ENCODE peak calls at places on chromosome 17, in six cellular contexts. Q, M, W, K, B and L are unnamed samples.

GRCh38 chr17:15893333-15894024 is 51.5 kb upstream of the ADORA2B start:
- DNase-seq in K (no peak), B (no peak), M (peak; percentile 54), Q (no peak), W (no peak), L (no peak)

GRCh38 chr17:65074778-65075250 is 18.3 kb upstream of the GNA13 start:
- DNase-seq in W (no peak), Q (peak; percentile 82), M (peak; percentile 77), B (no peak), K (peak; percentile 74), L (peak; percentile 50)

GRCh38 chr17:65423346-65424140 is 137.9 kb downstream of the AXIN2 start:
- DNase-seq in W (no peak), K (no peak), M (no peak), B (no peak), Q (no peak), L (no peak)

GRCh38 chr17:17044846-17045561 is 2.7 kb downstream of the MPRIP start:
- DNase-seq in M (peak; percentile 81), Q (peak; percentile 74), B (no peak), K (no peak), W (no peak), L (no peak)

GRCh38 chr17:53626286-53626685 is 196.4 kb upstream of the KIF2B start:
- DNase-seq in Q (no peak), B (no peak), K (no peak), M (peak; percentile 71), W (no peak), L (no peak)

GRCh38 chr17:79942591-79943353 is 92.9 kb downstream of the TBC1D16 start:
- DNase-seq in K (peak; percentile 27), W (no peak), B (no peak), Q (peak; percentile 70), M (peak; percentile 29), L (peak; percentile 6)

GRCh38 chr17:79545251-79546005 is 65.4 kb downstream of the RBFOX3 start:
- DNase-seq in B (no peak), Q (peak; percentile 54), W (no peak), M (no peak), K (no peak), L (no peak)

GRCh38 chr17:49359990-49360795 is 1.9 kb downstream of the ZNF652 start:
- DNase-seq in K (no peak), W (peak; percentile 6), Q (no peak), B (no peak), M (no peak), L (no peak)

GRCh38 chr17:50686494-50687199 is 21.1 kb downstream of the ANKRD40 start:
- DNase-seq in B (no peak), M (peak; percentile 80), Q (peak; percentile 95), K (no peak), W (no peak), L (peak; percentile 89)

GRCh38 chr17:61567045-61567802 is 23.8 kb downstream of the NACA2 start:
- DNase-seq in Q (no peak), B (no peak), M (no peak), K (no peak), W (no peak), L (no peak)

GRCh38 chr17:48597775-48598631 is 4.4 kb upstream of the HOXB5 start:
- DNase-seq in B (no peak), M (no peak), K (no peak), Q (peak; percentile 93), W (peak; percentile 50), L (peak; percentile 82)

GRCh38 chr17:41532947-41533570 is 5.0 kb upstream of the KRT19 start:
- DNase-seq in Q (no peak), M (no peak), B (no peak), W (no peak), K (no peak), L (peak; percentile 7)

GRCh38 chr17:10013360-10014112 is 108.5 kb upstream of the RCVRN start:
- DNase-seq in K (no peak), W (no peak), M (peak; percentile 40), B (no peak), Q (no peak), L (no peak)

GRCh38 chr17:51995797-51996403 is 162.6 kb downstream of the CA10 start:
- DNase-seq in W (no peak), Q (no peak), B (no peak), M (no peak), K (no peak), L (no peak)

GRCh38 chr17:57639381-57639780 is 105.7 kb downstream of the CCDC182 start:
- DNase-seq in W (no peak), B (no peak), K (no peak), Q (no peak), M (no peak), L (no peak)

GRCh38 chr17:72403713-72404209 is 282.9 kb downstream of the SOX9 start:
- DNase-seq in Q (no peak), M (no peak), K (no peak), B (no peak), W (no peak), L (no peak)

GRCh38 chr17:45225964-45226530 is 4.4 kb downstream of the FMNL1 start:
- DNase-seq in B (peak; percentile 71), K (peak; percentile 72), Q (peak; percentile 86), M (no peak), W (no peak), L (peak; percentile 54)

GRCh38 chr17:82913304-82914043 is 73.7 kb upstream of the ZNF750 start:
- DNase-seq in W (peak; percentile 27), K (no peak), B (no peak), Q (no peak), M (no peak), L (no peak)

GRCh38 chr17:82449883-82450356 is 632 bp downstream of the CYBC1 start:
- DNase-seq in B (no peak), W (no peak), K (peak; percentile 21), M (no peak), Q (no peak), L (peak; percentile 28)

GRCh38 chr17:9021158-9021984 is at the start of gene NTN1:
- DNase-seq in B (peak; percentile 43), K (peak; percentile 57), W (peak; percentile 83), Q (peak; percentile 80), M (peak; percentile 50), L (peak; percentile 68)

GRCh38 chr17:354651-355556 is 2.3 kb upstream of the RPH3AL start:
- DNase-seq in W (no peak), Q (no peak), B (no peak), M (no peak), K (no peak), L (no peak)

GRCh38 chr17:27224526-27225315 is 69.2 kb upstream of the WSB1 start:
- DNase-seq in Q (no peak), W (no peak), B (no peak), K (no peak), M (no peak), L (no peak)
- H3K4me1 ChIP-seq in Q (no peaks in the 10 kb centered on the region), W (no peaks in the 10 kb centered on the region), B (no peaks in the 10 kb centered on the region), K (no peaks in the 10 kb centered on the region), M (no peaks in the 10 kb centered on the region), L (no peaks in the 10 kb centered on the region)

DNA sequence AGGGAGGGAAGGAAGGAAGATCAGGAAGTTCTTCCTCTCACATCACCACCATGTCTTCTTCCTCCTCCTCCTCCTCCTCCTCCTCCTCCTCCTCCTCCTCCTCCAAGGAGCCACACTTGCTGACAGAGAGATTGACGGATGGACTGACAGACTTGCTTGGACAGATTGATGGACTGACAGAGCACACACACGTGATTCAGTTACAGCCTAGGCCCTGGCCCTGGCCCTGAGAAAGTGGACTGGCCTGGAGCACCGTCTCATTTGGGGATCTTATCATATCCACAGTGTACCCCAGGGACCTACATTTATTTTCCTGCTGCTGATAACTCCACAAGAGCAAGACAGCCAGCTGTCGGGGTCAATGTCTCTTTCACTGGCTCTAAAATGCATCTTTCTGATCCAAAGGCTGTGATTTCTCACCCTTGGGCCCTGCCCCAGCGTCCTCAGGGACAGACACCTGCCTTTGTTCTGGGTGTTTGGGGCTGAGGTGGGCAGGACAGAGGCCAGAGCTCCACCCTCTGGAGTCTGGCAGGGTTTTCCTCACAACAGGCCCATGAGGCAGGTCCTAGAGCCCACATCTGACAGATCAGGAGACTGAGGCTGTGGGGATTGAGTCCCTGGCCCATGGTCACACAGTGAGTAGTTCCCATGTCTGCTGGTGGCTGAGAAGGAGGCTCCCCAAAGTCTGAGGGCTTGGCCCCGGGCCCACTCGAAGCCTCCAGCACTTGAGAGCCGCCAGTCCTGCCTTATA is 2.3 kb upstream of the P2RX1 start:
- DNase-seq in Q (no peak), B (no peak), K (no peak), W (no peak), M (no peak), L (no peak)
- H3K4me1 ChIP-seq in Q (peaks cover 8% of the 10 kb centered on the region), B (peaks cover 28% of the 10 kb centered on the region), K (peaks cover 9% of the 10 kb centered on the region), W (no peaks in the 10 kb centered on the region), M (peaks cover 32% of the 10 kb centered on the region), L (no peaks in the 10 kb centered on the region)

GRCh38 chr17:81348097-81349055 is 46.9 kb upstream of the BAHCC1 start:
- DNase-seq in B (no peak), M (no peak), Q (peak; percentile 58), W (no peak), K (no peak), L (peak; percentile 91)
- H3K4me1 ChIP-seq in B (peaks cover 24% of the 10 kb centered on the region), M (peaks cover 6% of the 10 kb centered on the region), Q (peaks cover 14% of the 10 kb centered on the region), W (peaks cover 9% of the 10 kb centered on the region), K (peaks cover 4% of the 10 kb centered on the region), L (peaks cover 16% of the 10 kb centered on the region)

GRCh38 chr17:39098474-39099090 is 52.9 kb downstream of the PLXDC1 start:
- DNase-seq in Q (no peak), W (no peak), B (no peak), K (no peak), M (no peak), L (no peak)

GRCh38 chr17:39099686-39100293 is 51.6 kb downstream of the PLXDC1 start:
- DNase-seq in Q (peak; percentile 89), B (no peak), M (peak; percentile 93), K (peak; percentile 37), W (no peak), L (no peak)

GRCh38 chr17:39097537-39097936 is 53.9 kb downstream of the PLXDC1 start:
- DNase-seq in B (no peak), K (no peak), M (no peak), Q (no peak), W (no peak), L (no peak)

GRCh38 chr17:39101139-39101538 is 50.3 kb downstream of the PLXDC1 start:
- DNase-seq in K (no peak), M (no peak), Q (no peak), W (no peak), B (no peak), L (no peak)

GRCh38 chr17:39100530-39100929 is 50.9 kb downstream of the PLXDC1 start:
- DNase-seq in Q (no peak), M (no peak), K (no peak), B (no peak), W (no peak), L (no peak)
- H3K4me1 ChIP-seq in Q (peaks cover 39% of the 10 kb centered on the region), M (no peaks in the 10 kb centered on the region), K (peaks cover 7% of the 10 kb centered on the region), B (peaks cover 63% of the 10 kb centered on the region), W (peaks cover 18% of the 10 kb centered on the region), L (no peaks in the 10 kb centered on the region)

DNA sequence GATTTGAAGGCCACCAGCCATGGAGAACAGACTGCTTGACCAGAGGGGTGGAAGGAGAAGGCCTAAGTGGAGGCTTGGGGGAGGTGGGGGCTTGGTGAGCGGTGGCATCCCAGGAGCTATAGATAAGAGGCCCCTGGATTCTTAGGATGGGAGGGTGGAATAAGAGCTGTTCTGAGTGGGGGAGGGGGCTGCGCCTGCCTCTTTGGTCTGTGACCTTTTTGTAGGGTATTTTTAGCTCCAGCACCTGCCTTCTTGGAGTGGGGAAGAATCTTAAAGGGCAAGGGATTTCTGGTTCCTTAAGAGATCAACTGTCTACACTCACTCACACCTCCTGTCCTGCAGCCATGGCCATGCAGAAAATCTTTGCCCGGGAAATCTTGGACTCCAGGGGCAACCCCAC is 567 bp downstream of the ENO3 start:
- DNase-seq in W (no peak), B (no peak), K (no peak), M (no peak), Q (no peak), L (no peak)
- H3K4me1 ChIP-seq in W (peaks cover 17% of the 10 kb centered on the region), B (peaks cover 7% of the 10 kb centered on the region), K (peaks cover 7% of the 10 kb centered on the region), M (peaks cover 41% of the 10 kb centered on the region), Q (peaks cover 32% of the 10 kb centered on the region), L (no peaks in the 10 kb centered on the region)